ENCODE peak calls at places on chromosomes 13 and 19, in nine cellular contexts. N is effector CD4-positive, alpha-beta T cell; J is aorta; C is colonic mucosa; O is AG04450; F is T-helper 9 cell; U is body of pancreas; B is D341Med; R is GM23338. W is an unnamed sample.

GRCh38 chr13:112975401-112975939 is 6.5 kb downstream of the MCF2L start:
- DNase-seq in N (no peak), J (no peak), C (no peak), O (no peak), F (no peak), U (no peak), B (no peak), R (no peak), W (no peak)

GRCh38 chr19:28170066-28170465 is 1042.9 kb downstream of the UQCRFS1 start:
- DNase-seq in N (no peak), J (no peak), C (no peak), O (no peak), F (no peak), U (no peak), B (no peak), R (no peak), W (no peak)

GRCh38 chr13:44015133-44015532 is 135.4 kb downstream of the LACC1 start:
- DNase-seq in N (no peak), J (no peak), C (no peak), O (no peak), F (no peak), U (no peak), B (no peak), R (no peak), W (no peak)

GRCh38 chr13:75372517-75372916 is 109.5 kb downstream of the TBC1D4 start:
- DNase-seq in N (no peak), J (no peak), C (peak; percentile 32), O (no peak), F (no peak), U (peak; percentile 43), B (peak; percentile 44), R (peak; percentile 74), W (peak; percentile 58)

GRCh38 chr19:45456500-45456815 is 11.3 kb upstream of the FOSB start:
- DNase-seq in N (no peak), J (no peak), C (no peak), O (no peak), F (no peak), U (no peak), B (no peak), R (no peak), W (no peak)

GRCh38 chr13:20174656-20175405 is 14.0 kb upstream of the GJA3 start:
- DNase-seq in N (no peak), J (peak; percentile 89), C (peak; percentile 70), O (peak; percentile 96), F (no peak), U (peak; percentile 75), B (no peak), R (no peak), W (peak; percentile 76)

GRCh38 chr13:80141114-80141849 is 199.6 kb downstream of the SPRY2 start:
- DNase-seq in N (no peak), J (peak; percentile 79), C (no peak), O (peak; percentile 44), F (no peak), U (peak; percentile 51), B (no peak), R (no peak), W (peak; percentile 51)

GRCh38 chr19:16737909-16738308 is 18.3 kb downstream of the NWD1 start:
- DNase-seq in N (no peak), J (no peak), C (peak; percentile 33), O (peak; percentile 23), F (no peak), U (peak; percentile 9), B (no peak), R (no peak), W (no peak)

GRCh38 chr13:26300140-26300539 is 46.2 kb downstream of the CDK8 start:
- DNase-seq in N (no peak), J (no peak), C (no peak), O (no peak), F (no peak), U (no peak), B (no peak), R (no peak), W (no peak)

GRCh38 chr19:7872306-7873204 is 1.6 kb downstream of the PRR36 start:
- DNase-seq in N (no peak), J (no peak), C (no peak), O (no peak), F (no peak), U (no peak), B (no peak), R (no peak), W (no peak)

GRCh38 chr19:17779281-17779930 is 15.5 kb upstream of the B3GNT3 start:
- DNase-seq in N (no peak), J (no peak), C (peak; percentile 76), O (no peak), F (no peak), U (peak; percentile 80), B (no peak), R (peak; percentile 98), W (peak; percentile 95)

GRCh38 chr13:21546372-21546771 is 57.6 kb downstream of the MICU2 start:
- DNase-seq in N (no peak), J (no peak), C (no peak), O (no peak), F (no peak), U (no peak), B (peak; percentile 36), R (no peak), W (no peak)

GRCh38 chr19:5308471-5309437 is 31.9 kb downstream of the PTPRS start:
- DNase-seq in N (no peak), J (peak; percentile 91), C (peak; percentile 39), O (peak; percentile 86), F (no peak), U (peak; percentile 74), B (peak; percentile 74), R (no peak), W (peak; percentile 51)

GRCh38 chr19:37309834-37310575 is 60.9 kb upstream of the ZNF527 start:
- DNase-seq in N (no peak), J (no peak), C (no peak), O (no peak), F (no peak), U (no peak), B (peak; percentile 50), R (peak; percentile 64), W (peak; percentile 45)

GRCh38 chr13:99310382-99311031 is 3.3 kb upstream of the GPR183 start:
- DNase-seq in N (no peak), J (no peak), C (no peak), O (peak; percentile 74), F (no peak), U (no peak), B (no peak), R (no peak), W (no peak)

GRCh38 chr13:100208596-100208995 is 119.7 kb downstream of the PCCA start:
- DNase-seq in N (no peak), J (no peak), C (no peak), O (no peak), F (no peak), U (no peak), B (no peak), R (no peak), W (no peak)

GRCh38 chr19:14786421-14786851 is 8.1 kb upstream of the ADGRE2 start:
- DNase-seq in N (no peak), J (no peak), C (no peak), O (no peak), F (no peak), U (no peak), B (peak; percentile 80), R (peak; percentile 79), W (peak; percentile 68)